ENCODE peak calls at places on chromosome 3, in five cellular contexts. P is HepG2, W is endothelial cell of umbilical vein, Y is A549, F is HCT116. D is an unnamed sample.

GRCh38 chr3:135238201-135238600 is 443.1 kb downstream of the EPHB1 start:
- DNase-seq in P (no peak), W (no peak), Y (no peak), F (no peak), D (no peak)

GRCh38 chr3:15616053-15616452 is 14.5 kb downstream of the BTD start:
- DNase-seq in P (no peak), W (no peak), Y (no peak), F (no peak), D (no peak)

GRCh38 chr3:191296041-191296541 is 33.1 kb upstream of the CCDC50 start:
- DNase-seq in P (no peak), W (no peak), Y (no peak), F (no peak), D (no peak)

GRCh38 chr3:189995129-189995528 is 125.6 kb downstream of the P3H2 start:
- DNase-seq in P (no peak), W (no peak), Y (no peak), F (no peak), D (no peak)

GRCh38 chr3:173397161-173398110 is at the start of gene NLGN1:
- DNase-seq in P (no peak), W (peak), Y (no peak), F (no peak), D (no peak)

GRCh38 chr3:143497382-143497781 is 350.9 kb downstream of the SLC9A9 start:
- DNase-seq in P (no peak), W (no peak), Y (no peak), F (no peak), D (no peak)

GRCh38 chr3:187519428-187519890 is 150.7 kb downstream of the SST start:
- DNase-seq in P (no peak), W (no peak), Y (no peak), F (no peak), D (no peak)

GRCh38 chr3:109563149-109563548 is 225.8 kb upstream of the DPPA4 start:
- DNase-seq in P (no peak), W (no peak), Y (no peak), F (no peak), D (peak)

GRCh38 chr3:186042521-186043202 is 66.2 kb downstream of the ETV5 start:
- DNase-seq in P (no peak), W (no peak), Y (no peak), F (no peak), D (no peak)

GRCh38 chr3:143885803-143886427 is 37.6 kb upstream of the SLC9A9 start:
- DNase-seq in P (peak), W (peak), Y (peak), F (peak), D (peak)

GRCh38 chr3:52399131-52399530 is 45.8 kb downstream of the SEMA3G start:
- DNase-seq in P (no peak), W (no peak), Y (no peak), F (no peak), D (no peak)

GRCh38 chr3:149813367-149814281 is 609 bp downstream of the RNF13 start:
- DNase-seq in P (peak), W (peak), Y (no peak), F (no peak), D (peak)

GRCh38 chr3:98746882-98747281 is 16.3 kb upstream of the ST3GAL6 start:
- DNase-seq in P (peak), W (peak), Y (no peak), F (no peak), D (no peak)

GRCh38 chr3:55282994-55283393 is 204.1 kb downstream of the WNT5A start:
- DNase-seq in P (no peak), W (no peak), Y (no peak), F (no peak), D (no peak)

GRCh38 chr3:38556640-38557358 is 60.7 kb downstream of the EXOG start:
- DNase-seq in P (no peak), W (no peak), Y (no peak), F (no peak), D (no peak)

GRCh38 chr3:66153471-66153870 is 67.3 kb upstream of the SLC25A26 start:
- DNase-seq in P (no peak), W (no peak), Y (no peak), F (no peak), D (no peak)

GRCh38 chr3:66150977-66151376 is 69.8 kb upstream of the SLC25A26 start:
- DNase-seq in P (no peak), W (no peak), Y (no peak), F (no peak), D (no peak)

GRCh38 chr3:66152336-66152735 is 68.5 kb upstream of the SLC25A26 start:
- DNase-seq in P (no peak), W (no peak), Y (no peak), F (no peak), D (no peak)

GRCh38 chr3:66158933-66159332 is 61.9 kb upstream of the SLC25A26 start:
- DNase-seq in P (peak), W (no peak), Y (no peak), F (no peak), D (no peak)

DNA sequence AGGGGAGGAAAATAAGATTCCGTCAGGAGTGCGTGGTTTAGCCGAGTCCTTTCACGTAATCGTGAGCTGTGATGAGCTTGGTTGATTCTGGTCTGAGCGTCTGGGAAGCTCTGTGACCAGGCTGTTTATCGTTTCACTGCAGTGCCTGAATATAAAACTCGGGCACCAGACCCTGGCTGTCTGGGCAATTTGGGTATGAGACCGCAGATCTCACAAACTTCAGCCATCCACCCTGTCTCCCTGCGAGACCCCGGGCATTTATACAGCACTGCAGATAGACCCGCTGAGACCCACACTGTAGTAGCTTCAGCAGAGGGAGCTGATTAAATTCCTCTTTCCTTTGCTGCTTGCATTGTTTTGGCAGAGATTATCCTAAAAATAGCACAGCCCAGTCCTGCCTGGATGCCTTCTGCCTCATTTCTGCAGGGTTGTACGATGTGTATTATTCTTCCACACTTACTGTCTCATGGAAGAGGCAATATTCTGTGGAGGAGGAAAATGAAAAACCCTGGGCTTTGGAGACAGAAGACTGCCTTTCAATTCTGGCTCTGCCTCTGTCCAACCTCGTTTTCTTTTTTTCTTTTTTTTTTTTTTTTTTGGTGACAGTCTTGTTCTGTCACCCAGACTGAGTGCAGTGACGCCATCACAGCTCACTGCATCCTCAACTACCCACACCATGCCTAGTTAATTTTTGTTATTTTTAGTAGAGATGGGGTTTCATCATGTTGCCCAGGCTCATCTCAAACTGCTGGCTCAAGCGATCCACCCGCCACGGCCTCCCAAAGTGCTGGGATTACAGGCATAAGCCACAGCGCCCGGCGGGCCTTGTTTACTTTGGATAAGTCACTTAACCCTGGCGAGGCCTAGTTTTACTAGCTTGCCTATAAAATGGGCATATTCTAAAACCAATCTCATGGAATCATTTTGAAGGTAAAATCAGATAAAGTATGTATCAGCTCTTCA is 66.6 kb upstream of the SLC25A26 start:
- DNase-seq in P (no peak), W (no peak), Y (no peak), F (no peak), D (no peak)
- H3K4me3 ChIP-seq in P (no peak), W (no peak), Y (no peak), F (no peak), D (no peak)

GRCh38 chr3:71753716-71754609 is at the start of gene GPR27:
- DNase-seq in P (no peak), W (peak), Y (peak), F (no peak), D (peak)
- TF ChIP-seq MAX in P (no peak), W (no peak), Y (peak), F (no peak), D (no peak)

GRCh38 chr3:71210257-71211002 is 373.1 kb downstream of the FOXP1 start:
- DNase-seq in P (peak), W (no peak), Y (peak), F (no peak), D (peak)
- H3K4me3 ChIP-seq in P (no peak), W (no peak), Y (no peak), F (no peak), D (no peak)

DNA sequence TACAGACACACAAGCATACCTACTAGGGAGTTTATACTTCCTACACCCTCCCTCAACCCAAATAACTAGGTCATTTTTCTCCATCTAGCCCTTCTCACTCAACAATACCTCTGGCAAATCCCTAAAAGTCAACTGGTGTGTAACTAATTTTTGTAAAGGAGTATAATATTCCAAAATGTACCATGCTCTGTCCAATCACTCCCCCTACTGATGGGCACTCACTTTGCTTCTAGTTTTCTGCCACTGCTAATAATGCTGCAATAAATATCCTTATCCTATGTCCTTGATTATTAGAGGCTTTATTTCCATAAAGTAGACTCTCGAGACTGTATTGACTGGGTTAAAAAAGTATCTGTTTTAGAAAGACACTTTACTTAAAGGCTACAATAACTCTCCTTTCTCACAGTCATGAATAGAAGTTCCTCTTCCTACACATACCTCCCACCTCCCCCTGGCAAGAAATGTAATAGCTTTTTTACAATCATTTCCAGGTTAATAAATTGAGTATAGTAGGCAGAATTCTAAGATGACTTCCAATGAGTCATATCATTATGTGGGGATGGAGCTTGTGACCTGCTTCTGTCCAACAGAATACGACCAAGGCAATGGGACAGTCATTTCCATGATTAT is 30.0 kb downstream of the SHQ1 start:
- DNase-seq in P (no peak), W (peak), Y (peak), F (peak), D (peak)
- TF ChIP-seq MAX in P (no peak), W (no peak), Y (no peak), F (no peak), D (no peak)

GRCh38 chr3:184359610-184360009 is 1.8 kb downstream of the CLCN2 start:
- DNase-seq in P (no peak), W (no peak), Y (no peak), F (no peak), D (no peak)

GRCh38 chr3:184360834-184361531 is 422 bp downstream of the CLCN2 start:
- DNase-seq in P (no peak), W (peak), Y (no peak), F (no peak), D (no peak)

GRCh38 chr3:184358921-184359350 is 2.5 kb downstream of the CLCN2 start:
- DNase-seq in P (no peak), W (no peak), Y (no peak), F (no peak), D (no peak)

GRCh38 chr3:184361532-184361931 is at the start of the genes CLCN2 and POLR2H:
- DNase-seq in P (peak), W (peak), Y (no peak), F (no peak), D (peak)

DNA sequence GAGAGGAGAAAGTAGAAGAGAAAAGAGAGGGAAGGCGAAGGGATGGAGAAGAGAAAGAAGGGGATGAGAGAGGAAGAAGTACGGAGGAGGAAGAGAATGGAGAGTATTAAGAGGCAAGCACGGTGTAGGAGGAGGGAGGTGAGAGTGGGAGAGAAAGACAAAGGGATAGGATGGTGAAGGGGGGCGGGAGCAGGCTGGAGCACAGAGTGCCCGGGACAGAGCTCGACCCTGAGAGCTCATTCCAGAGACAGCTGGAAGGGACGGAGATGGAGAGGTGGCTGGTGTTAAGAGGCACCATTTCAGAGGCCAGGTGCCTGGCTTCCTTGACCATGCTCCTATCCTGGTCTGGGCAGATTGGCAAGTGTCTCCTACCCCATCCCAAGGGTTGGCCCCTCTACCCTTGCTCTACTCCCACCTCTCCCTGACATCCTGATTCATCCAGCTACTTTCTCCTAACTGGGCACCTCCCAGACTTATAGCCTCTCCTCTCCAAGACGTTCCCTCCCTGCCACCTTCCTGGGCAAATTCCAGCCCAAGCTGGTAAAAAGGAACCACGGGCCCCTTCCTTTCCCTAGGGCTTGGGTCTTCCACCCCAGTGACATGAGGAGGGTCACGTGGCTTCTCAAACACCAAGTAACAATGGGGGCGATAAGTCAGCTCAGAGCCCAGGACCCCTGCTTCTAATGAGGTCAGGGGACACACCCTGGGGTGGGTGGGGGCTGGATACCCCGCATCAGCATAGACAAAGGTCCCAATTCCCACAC is 1.2 kb downstream of the CLCN2 start:
- DNase-seq in P (no peak), W (no peak), Y (no peak), F (no peak), D (no peak)
- H3K4me3 ChIP-seq in P (peak), W (no peak), Y (peak), F (peak), D (no peak)

GRCh38 chr3:5489536-5489935 is 302.0 kb downstream of the EDEM1 start:
- DNase-seq in P (no peak), W (no peak), Y (no peak), F (no peak), D (no peak)
- TF ChIP-seq MAX in P (no peak), W (no peak), Y (no peak), F (no peak), D (no peak)

DNA sequence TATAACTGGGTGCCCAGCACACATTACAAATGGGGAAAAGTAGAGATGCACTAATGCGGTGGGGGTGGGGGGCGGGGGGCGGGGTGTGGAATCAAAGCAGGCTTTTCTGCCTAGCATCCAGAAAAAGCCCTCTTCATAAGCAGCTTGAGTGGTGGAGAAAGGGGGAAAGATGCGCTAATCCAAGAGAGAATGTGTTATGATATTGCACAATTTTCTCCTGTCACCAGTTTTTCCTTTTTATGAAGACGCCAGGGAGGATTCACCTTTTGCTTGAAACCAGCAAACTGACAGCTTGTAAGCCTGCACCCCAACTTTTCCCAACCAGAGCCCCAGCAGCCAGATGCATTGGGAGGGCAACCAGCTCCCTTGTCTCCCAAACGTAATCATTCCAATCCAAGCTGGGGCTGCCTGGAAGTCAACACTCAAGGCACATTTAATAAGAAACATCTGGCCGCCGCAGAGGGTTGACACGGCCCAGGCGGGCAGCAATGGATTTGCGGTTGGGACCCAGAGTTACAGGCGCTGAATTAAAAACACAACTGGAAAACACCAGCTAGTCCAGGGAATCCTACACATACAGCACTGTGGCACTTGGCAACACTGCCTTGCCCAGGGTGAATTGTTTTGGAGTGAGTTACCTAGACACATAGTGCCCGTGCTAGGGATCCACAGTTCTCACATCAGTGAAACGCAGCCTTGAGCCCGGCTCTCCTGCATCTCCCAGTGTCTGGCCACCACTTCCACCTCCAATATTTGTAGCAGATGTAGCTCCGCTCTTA is 218.5 kb upstream of the PRICKLE2 start:
- DNase-seq in P (no peak), W (no peak), Y (no peak), F (no peak), D (no peak)
- H3K4me3 ChIP-seq in P (no peak), W (no peak), Y (no peak), F (no peak), D (no peak)

DNA sequence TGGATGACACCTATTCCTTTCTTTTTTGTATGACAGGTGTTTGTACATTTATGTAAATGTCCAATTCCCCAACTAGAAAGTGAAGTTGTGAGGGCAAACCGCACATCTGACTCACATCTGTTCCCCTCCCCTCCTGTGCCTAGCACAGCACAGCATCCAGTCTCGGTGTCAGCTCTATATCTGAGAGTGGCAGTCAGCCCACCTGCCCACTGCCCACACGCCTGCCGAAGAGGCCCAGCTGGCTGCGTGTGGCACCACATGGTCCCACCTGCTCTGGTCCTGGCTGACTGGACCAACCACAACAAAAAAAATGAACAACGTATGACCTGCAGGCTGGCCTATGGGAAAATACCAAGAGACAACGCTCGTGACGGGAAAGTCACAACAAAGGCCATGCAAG is 62.8 kb downstream of the XXYLT1 start:
- DNase-seq in P (no peak), W (no peak), Y (no peak), F (no peak), D (no peak)
- TF ChIP-seq MAX in P (no peak), W (no peak), Y (no peak), F (no peak), D (no peak)

D was measured in NB4.